ENCODE peak calls at places on chromosomes 13 and 19, in four cellular contexts. H is IMR-90, W is transverse colon, Z is heart left ventricle. R is an unnamed sample.
A peak's percentile ranks its signal among the peaks of the same experiment; 100 is the strongest.

GRCh38 chr19:12647490-12648071 is 19.0 kb downstream of the MAN2B1 start:
- DNase-seq in Z (peak; percentile 81), W (peak; percentile 83), H (no peak), R (peak; percentile 69)

GRCh38 chr19:28598861-28599260 is 614.1 kb downstream of the UQCRFS1 start:
- DNase-seq in Z (no peak), H (no peak), W (no peak), R (no peak)

GRCh38 chr19:14835011-14835410 is at the start of the genes OR7A5 and OR7C1:
- DNase-seq in H (no peak), Z (no peak), W (no peak), R (no peak)

GRCh38 chr19:21197589-21198295 is 55.9 kb downstream of the ZNF431 start:
- DNase-seq in Z (no peak), H (peak; percentile 3), W (no peak), R (peak; percentile 70)

GRCh38 chr13:95445116-95445515 is 107.4 kb upstream of the CLDN10 start:
- DNase-seq in W (no peak), H (no peak), Z (no peak), R (no peak)

GRCh38 chr19:55257461-55258411 is 1.1 kb downstream of the PPP6R1 start:
- DNase-seq in Z (no peak), W (no peak), H (peak; percentile 32), R (peak; percentile 27)

GRCh38 chr13:30341815-30342570 is 34.6 kb upstream of the KATNAL1 start:
- DNase-seq in H (peak; percentile 94), Z (peak; percentile 84), W (peak; percentile 76), R (peak; percentile 85)

GRCh38 chr13:99970761-99971575 is 599 bp downstream of the ZIC5 start:
- DNase-seq in H (no peak), Z (no peak), W (no peak), R (no peak)

GRCh38 chr13:99347911-99348451 is 40.8 kb upstream of the GPR183 start:
- DNase-seq in W (no peak), H (no peak), Z (no peak), R (no peak)

GRCh38 chr13:45770886-45771285 is 68.8 kb downstream of the CBY2 start:
- DNase-seq in Z (no peak), H (no peak), W (no peak), R (no peak)

GRCh38 chr13:60164490-60164889 is 762 bp upstream of the DIAPH3 start:
- DNase-seq in H (peak; percentile 2), Z (no peak), W (no peak), R (no peak)

GRCh38 chr13:60642552-60642951 is 245.5 kb downstream of the TDRD3 start:
- DNase-seq in W (no peak), Z (no peak), H (no peak), R (no peak)

GRCh38 chr19:31064486-31064885 is 284.8 kb downstream of the TSHZ3 start:
- DNase-seq in Z (no peak), H (no peak), W (no peak), R (no peak)

DNA sequence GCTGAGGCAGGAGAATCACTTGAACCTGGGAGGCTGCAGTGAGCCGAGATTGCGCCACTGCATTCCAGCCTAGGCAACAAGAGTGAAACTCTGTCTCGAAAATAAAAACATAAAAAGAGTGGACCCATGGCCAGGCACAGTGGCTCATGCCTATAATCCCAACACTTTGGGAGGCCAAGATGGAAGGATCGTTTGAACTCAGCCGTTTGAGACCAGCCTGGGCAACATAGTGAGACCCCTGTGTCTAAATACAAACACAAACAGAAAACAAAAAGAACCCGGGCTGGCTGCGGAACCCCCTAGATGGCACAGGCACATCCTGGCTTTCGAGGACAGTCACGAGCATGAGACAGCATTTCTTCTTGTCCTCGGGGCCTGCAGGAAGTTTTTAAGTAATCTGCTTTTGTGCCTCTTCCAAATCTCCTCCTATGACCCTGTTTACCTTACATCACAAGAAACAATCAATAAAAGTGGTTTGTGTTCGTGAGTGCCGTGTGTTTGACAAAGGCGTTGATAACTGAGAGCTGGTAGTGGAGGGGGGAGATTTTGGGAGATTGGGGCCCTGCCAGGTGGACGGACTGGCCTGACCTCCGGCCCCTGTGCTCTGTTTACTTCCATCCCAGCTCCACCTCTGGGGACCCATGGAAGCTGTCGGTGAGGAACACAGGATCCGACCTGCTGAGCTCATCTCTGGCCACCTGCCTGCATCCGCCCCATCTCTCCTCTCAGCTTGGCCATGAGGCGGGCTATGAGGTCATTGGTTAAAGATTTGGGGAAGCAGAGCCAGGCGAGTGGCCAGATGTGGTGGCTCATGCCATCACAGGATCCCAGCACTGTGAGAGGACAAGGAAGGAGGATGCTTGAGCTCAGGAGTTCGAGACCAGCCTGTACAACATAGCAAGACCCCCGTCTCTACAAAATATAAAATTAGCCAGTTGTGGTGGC is 5.9 kb upstream of the GDF15 start:
- DNase-seq in W (peak; percentile 89), Z (peak; percentile 85), H (peak; percentile 96), R (peak; percentile 89)
- TF ChIP-seq CTCF in W (no peak), Z (no peak), H (no peak), R (no peak)

GRCh38 chr19:16892438-16892837 is 3.6 kb downstream of the F2RL3 start:
- DNase-seq in W (no peak), Z (peak; percentile 43), H (no peak), R (no peak)

GRCh38 chr19:16892868-16893685 is 4.3 kb downstream of the F2RL3 start:
- DNase-seq in W (no peak), H (no peak), Z (peak; percentile 49), R (no peak)

GRCh38 chr19:16894080-16894479 is 5.3 kb downstream of the F2RL3 start:
- DNase-seq in H (no peak), W (no peak), Z (peak; percentile 27), R (no peak)

GRCh38 chr19:16891696-16892382 is 3.0 kb downstream of the F2RL3 start:
- DNase-seq in W (no peak), H (no peak), Z (peak; percentile 40), R (peak; percentile 78)

DNA sequence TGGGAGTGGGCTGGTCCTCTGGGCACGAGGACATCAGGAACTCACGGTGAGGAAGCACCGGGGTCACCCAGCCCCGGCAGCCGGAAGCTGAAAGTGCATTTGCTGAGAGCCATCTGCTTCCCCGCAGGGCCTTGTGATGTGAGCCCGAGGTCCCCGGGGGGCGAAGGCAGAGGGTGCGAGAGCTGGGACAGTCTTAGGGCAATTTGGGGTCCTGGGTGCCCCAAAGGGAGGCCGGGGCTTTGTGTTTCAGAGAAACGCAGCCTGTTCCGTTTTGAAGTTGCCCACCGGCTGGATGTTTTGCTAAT is 4.8 kb downstream of the F2RL3 start:
- DNase-seq in Z (peak; percentile 71), W (peak; percentile 40), H (no peak), R (no peak)
- H3K27ac ChIP-seq in Z (no peak overlapping the region), W (peak overlapping the region; percentile 39), H (no peak overlapping the region), R (peak overlapping the region; percentile 23)

GRCh38 chr19:4457654-4458406 is at the start of gene UBXN6:
- DNase-seq in W (peak; percentile 98), H (peak; percentile 99), Z (peak; percentile 98), R (peak; percentile 99)
- TF ChIP-seq POLR2A in W (peak; percentile 38), H (peak; percentile 2), Z (no peak), R (no peak)

DNA sequence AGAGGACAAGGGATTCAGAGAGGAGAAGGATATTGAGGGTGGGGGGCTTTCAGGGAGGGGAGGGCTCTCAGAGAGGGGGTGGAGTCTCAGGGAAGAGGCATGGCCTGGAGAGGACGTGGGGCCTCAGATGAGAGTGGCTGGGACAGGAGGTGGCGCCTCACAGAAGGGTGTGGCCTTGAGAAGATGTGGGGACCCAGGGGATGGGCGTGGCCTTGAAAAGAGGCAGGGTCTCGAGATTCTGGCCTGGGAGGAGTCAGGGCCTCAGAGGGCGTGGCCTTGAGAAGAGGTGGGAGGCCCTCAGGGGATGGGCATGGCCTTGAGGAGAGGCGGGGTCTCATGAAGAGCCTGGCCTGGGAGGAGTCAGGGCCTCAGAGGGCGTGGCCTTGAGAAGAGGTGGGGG is 23.7 kb upstream of the TNFSF14 start:
- DNase-seq in W (no peak), Z (no peak), H (no peak), R (peak; percentile 32)
- TF ChIP-seq CTCF in W (no peak), Z (no peak), H (no peak), R (no peak)

DNA sequence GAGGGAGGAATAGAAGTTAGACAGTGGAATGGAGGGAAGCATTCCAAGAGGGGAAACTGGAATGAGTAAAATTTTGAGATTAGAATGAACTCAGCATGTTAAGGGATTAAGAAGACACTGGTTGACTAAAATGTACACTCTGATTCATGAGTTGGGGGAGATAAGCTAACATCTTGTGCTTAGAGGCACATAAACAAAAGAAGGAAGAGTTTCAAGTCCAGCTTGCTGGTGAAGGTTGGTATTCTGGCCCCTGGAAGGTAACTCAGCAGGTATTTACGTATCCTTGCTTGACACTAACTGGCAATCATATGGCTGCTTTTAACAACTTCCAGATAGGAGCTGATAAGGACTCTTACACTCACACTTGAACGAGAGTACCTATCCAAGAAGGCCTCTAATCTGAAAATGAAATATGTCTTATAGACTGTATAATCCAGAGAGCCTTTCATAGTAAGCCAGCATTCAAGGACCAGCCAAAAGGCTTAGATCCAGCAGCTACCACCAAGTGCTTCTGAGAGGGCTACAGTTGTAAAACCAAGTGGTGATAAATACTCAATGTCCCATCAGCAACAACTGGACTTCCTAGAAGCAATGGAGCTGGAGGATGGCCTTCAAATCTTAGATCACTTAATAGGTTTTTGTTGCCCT is 149.7 kb upstream of the SERP2 start:
- DNase-seq in Z (no peak), H (no peak), W (no peak), R (no peak)
- H3K27ac ChIP-seq in Z (peak overlapping the region; percentile 92), H (no peak overlapping the region), W (peak overlapping the region; percentile 57), R (peak overlapping the region; percentile 83)

DNA sequence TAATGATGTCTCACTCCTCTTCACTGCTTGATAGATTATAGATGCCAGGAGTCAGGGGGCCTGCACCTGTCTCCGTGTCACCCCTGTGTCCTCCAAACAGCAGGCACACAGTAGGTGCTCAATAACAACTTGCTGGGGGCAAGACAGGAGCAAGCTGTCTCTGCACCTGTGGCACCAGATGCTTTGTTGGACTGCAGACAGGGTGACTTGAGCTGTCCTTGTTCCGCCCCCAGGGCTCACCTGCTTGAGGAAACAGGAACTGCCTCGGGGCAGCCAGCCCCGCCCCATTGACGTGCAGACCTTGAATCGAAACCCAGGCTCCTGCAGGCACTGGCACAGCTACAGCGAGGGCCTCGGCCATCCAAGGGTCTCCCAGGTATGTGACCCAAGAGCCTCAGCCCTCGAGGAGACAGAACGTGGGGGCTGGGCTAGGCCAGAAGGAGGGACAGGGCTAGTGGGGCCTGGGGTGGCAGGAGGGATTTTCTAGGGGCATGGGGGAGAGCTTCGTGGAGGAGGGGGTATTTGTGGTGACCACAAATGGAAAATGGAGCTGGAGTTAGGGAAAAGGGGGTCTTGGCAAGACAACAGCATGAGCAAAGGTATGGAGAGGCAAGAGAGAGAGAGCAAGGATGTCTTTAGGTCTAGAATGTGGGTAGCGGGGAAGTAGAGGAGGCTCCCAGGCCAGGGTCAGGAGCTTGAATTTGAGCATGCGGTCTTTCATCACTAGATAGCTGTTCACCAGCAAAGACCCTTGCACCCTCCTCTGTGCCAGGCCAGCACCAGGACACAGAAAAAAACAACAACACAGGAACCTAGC is at the start of gene HSH2D:
- DNase-seq in H (no peak), W (peak; percentile 96), Z (peak; percentile 77), R (no peak)
- TF ChIP-seq POLR2A in H (no peak), W (peak; percentile 84), Z (no peak), R (no peak)